ENCODE peak calls at places on chromosomes 16 and 17, in eight cellular contexts. S, L, P, K, E, J, B and Q are unnamed samples.

GRCh38 chr17:46157443-46158107 is 35.7 kb downstream of the KANSL1 start:
- DNase-seq in S (peak; percentile 69), L (no peak), P (no peak), K (no peak), E (no peak), J (no peak), B (no peak), Q (no peak)

GRCh38 chr16:82625066-82625968 is 1.5 kb upstream of the CDH13 start:
- DNase-seq in S (no peak), L (no peak), P (peak; percentile 62), K (no peak), E (no peak), J (no peak), B (no peak), Q (no peak)

GRCh38 chr17:75817571-75817970 is 26.6 kb downstream of the UNC13D start:
- DNase-seq in S (no peak), L (no peak), P (no peak), K (no peak), E (no peak), J (no peak), B (no peak), Q (no peak)

GRCh38 chr17:51351890-51352289 is 91.5 kb downstream of the UTP18 start:
- DNase-seq in S (peak; percentile 25), L (no peak), P (no peak), K (no peak), E (no peak), J (no peak), B (peak; percentile 44), Q (no peak)

GRCh38 chr17:76268015-76268749 is 3.0 kb downstream of the UBALD2 start:
- DNase-seq in S (peak; percentile 77), L (peak; percentile 55), P (peak; percentile 87), K (peak; percentile 48), E (peak; percentile 72), J (no peak), B (peak; percentile 81), Q (no peak)

GRCh38 chr17:64781394-64781793 is 119.3 kb upstream of the SMURF2 start:
- DNase-seq in S (peak; percentile 38), L (peak; percentile 44), P (peak; percentile 81), K (no peak), E (peak; percentile 42), J (no peak), B (peak; percentile 54), Q (no peak)

GRCh38 chr16:7335991-7336634 is 3.5 kb downstream of the RBFOX1 start:
- DNase-seq in S (no peak), L (no peak), P (peak; percentile 41), K (no peak), E (no peak), J (no peak), B (no peak), Q (no peak)

GRCh38 chr17:43908111-43908721 is 880 bp upstream of the MPP2 start:
- DNase-seq in S (peak; percentile 92), L (no peak), P (peak; percentile 76), K (peak; percentile 50), E (peak; percentile 56), J (peak; percentile 62), B (peak; percentile 64), Q (no peak)

GRCh38 chr16:75624921-75625334 is 1.8 kb upstream of the ADAT1 start:
- DNase-seq in S (no peak), L (no peak), P (no peak), K (peak; percentile 33), E (no peak), J (no peak), B (no peak), Q (no peak)

GRCh38 chr16:3295783-3296182 is 9.4 kb downstream of the TIGD7 start:
- DNase-seq in S (no peak), L (no peak), P (no peak), K (no peak), E (no peak), J (no peak), B (no peak), Q (no peak)

GRCh38 chr17:39629894-39630293 is 3.1 kb downstream of the PPP1R1B start:
- DNase-seq in S (no peak), L (no peak), P (no peak), K (no peak), E (no peak), J (no peak), B (no peak), Q (no peak)

GRCh38 chr17:55410722-55411462 is 10.7 kb downstream of the MMD start:
- DNase-seq in S (no peak), L (no peak), P (no peak), K (no peak), E (no peak), J (no peak), B (no peak), Q (no peak)

GRCh38 chr17:64336760-64337413 is 53.8 kb downstream of the PECAM1 start:
- DNase-seq in S (no peak), L (no peak), P (no peak), K (no peak), E (no peak), J (no peak), B (no peak), Q (no peak)

GRCh38 chr17:75876190-75876937 is 2.0 kb downstream of the TRIM47 start:
- DNase-seq in S (no peak), L (peak; percentile 59), P (no peak), K (no peak), E (peak; percentile 61), J (peak; percentile 84), B (peak; percentile 84), Q (peak; percentile 54)

GRCh38 chr17:6067060-6067459 is 3.1 kb upstream of the WSCD1 start:
- DNase-seq in S (no peak), L (no peak), P (no peak), K (no peak), E (no peak), J (no peak), B (no peak), Q (no peak)

GRCh38 chr17:8681175-8681949 is 50.8 kb upstream of the MYH10 start:
- DNase-seq in S (peak; percentile 71), L (no peak), P (peak; percentile 40), K (peak; percentile 20), E (no peak), J (no peak), B (no peak), Q (no peak)

GRCh38 chr16:21950782-21951521 is 2.2 kb upstream of the UQCRC2 start:
- DNase-seq in S (peak; percentile 41), L (no peak), P (no peak), K (peak; percentile 22), E (no peak), J (peak; percentile 36), B (no peak), Q (no peak)

GRCh38 chr17:43025290-43025657 is 243 bp downstream of the RND2 start:
- DNase-seq in S (no peak), L (no peak), P (no peak), K (no peak), E (no peak), J (no peak), B (no peak), Q (no peak)

GRCh38 chr17:74325743-74326379 is at the start of gene KIF19:
- DNase-seq in S (peak; percentile 25), L (peak; percentile 50), P (peak; percentile 63), K (no peak), E (peak; percentile 52), J (no peak), B (no peak), Q (peak; percentile 52)

GRCh38 chr17:77174928-77175720 is 34.4 kb downstream of the SEC14L1 start:
- DNase-seq in S (no peak), L (no peak), P (no peak), K (no peak), E (no peak), J (no peak), B (no peak), Q (no peak)

GRCh38 chr17:45930420-45930951 is 36.1 kb downstream of the MAPT start:
- DNase-seq in S (no peak), L (no peak), P (no peak), K (no peak), E (no peak), J (no peak), B (no peak), Q (no peak)

GRCh38 chr17:75602644-75603043 is 15.0 kb downstream of the MYO15B start:
- DNase-seq in S (no peak), L (no peak), P (no peak), K (no peak), E (no peak), J (no peak), B (no peak), Q (no peak)

GRCh38 chr16:4207683-4208528 is 34.0 kb downstream of the SRL start:
- DNase-seq in S (no peak), L (no peak), P (peak; percentile 69), K (no peak), E (no peak), J (no peak), B (no peak), Q (no peak)

GRCh38 chr17:59425085-59425901 is 93.8 kb downstream of the YPEL2 start:
- DNase-seq in S (peak; percentile 54), L (no peak), P (peak; percentile 65), K (peak; percentile 34), E (no peak), J (no peak), B (peak; percentile 42), Q (no peak)

GRCh38 chr17:47731396-47731795 is 1.6 kb upstream of the TBX21 start:
- DNase-seq in S (no peak), L (no peak), P (no peak), K (no peak), E (no peak), J (no peak), B (no peak), Q (no peak)

GRCh38 chr17:2089021-2089422 is 34.1 kb downstream of the HIC1 start:
- DNase-seq in S (peak; percentile 70), L (no peak), P (peak; percentile 51), K (no peak), E (no peak), J (no peak), B (no peak), Q (no peak)

GRCh38 chr17:48555616-48556533 is 11.0 kb upstream of the HOXB2 start:
- DNase-seq in S (peak; percentile 33), L (no peak), P (no peak), K (no peak), E (no peak), J (no peak), B (no peak), Q (no peak)

GRCh38 chr17:82959242-82959930 is 119.6 kb upstream of the ZNF750 start:
- DNase-seq in S (no peak), L (no peak), P (no peak), K (no peak), E (no peak), J (no peak), B (no peak), Q (no peak)

GRCh38 chr17:66347661-66348604 is 45.5 kb downstream of the PRKCA start:
- DNase-seq in S (peak; percentile 32), L (no peak), P (no peak), K (peak; percentile 35), E (no peak), J (no peak), B (peak; percentile 58), Q (no peak)

GRCh38 chr17:7250655-7251329 is 742 bp downstream of the CTDNEP1 start:
- DNase-seq in S (no peak), L (no peak), P (no peak), K (no peak), E (no peak), J (no peak), B (no peak), Q (no peak)

GRCh38 chr17:38748329-38749221 is at the start of gene PCGF2:
- DNase-seq in S (peak; percentile 82), L (no peak), P (peak; percentile 96), K (peak; percentile 68), E (no peak), J (peak; percentile 71), B (peak; percentile 91), Q (no peak)

GRCh38 chr16:57826706-57827625 is 24.7 kb upstream of the KIFC3 start:
- DNase-seq in S (no peak), L (no peak), P (peak; percentile 58), K (peak; percentile 9), E (no peak), J (no peak), B (no peak), Q (no peak)

GRCh38 chr16:68972008-68972407 is 128.7 kb downstream of the TANGO6 start:
- DNase-seq in S (no peak), L (no peak), P (no peak), K (no peak), E (no peak), J (no peak), B (no peak), Q (no peak)

GRCh38 chr17:34858941-34859562 is 102.2 kb downstream of the CCT6B start:
- DNase-seq in S (no peak), L (no peak), P (no peak), K (no peak), E (no peak), J (no peak), B (no peak), Q (no peak)